ENCODE peak calls at places on chromosomes 3 and 15, in four cellular contexts. X is ovary, D is esophagus squamous epithelium, C is Peyer's patch. U is an unnamed sample. For H3K4me1, the result is how much of the 10 kb centered on the place peaks cover.

GRCh38 chr3:141643391-141643790 is 94.7 kb upstream of the RNF7 start:
- DNase-seq in X (no peak), D (no peak), C (no peak), U (no peak)

GRCh38 chr3:54358327-54358726 is 236.0 kb downstream of the CACNA2D3 start:
- DNase-seq in X (peak), D (no peak), C (no peak), U (no peak)

GRCh38 chr3:8561365-8561764 is 59.7 kb downstream of the LMCD1 start:
- DNase-seq in X (peak), D (no peak), C (no peak), U (no peak)

GRCh38 chr3:126284258-126284904 is 72.8 kb downstream of the KLF15 start:
- DNase-seq in X (no peak), D (no peak), C (no peak), U (no peak)

GRCh38 chr3:193572426-193572908 is 17.8 kb upstream of the ATP13A4 start:
- DNase-seq in X (peak), D (no peak), C (no peak), U (no peak)

GRCh38 chr3:28322464-28322863 is 26.1 kb upstream of the ZCWPW2 start:
- DNase-seq in X (no peak), D (no peak), C (no peak), U (no peak)

GRCh38 chr3:62039584-62039983 is 333.8 kb downstream of the FEZF2 start:
- DNase-seq in X (no peak), D (no peak), C (no peak), U (no peak)

GRCh38 chr15:70400766-70401541 is 303.2 kb upstream of the TLE3 start:
- DNase-seq in X (no peak), D (no peak), C (no peak), U (no peak)

GRCh38 chr3:124509884-124510283 is 220.4 kb upstream of the UMPS start:
- DNase-seq in X (no peak), D (no peak), C (no peak), U (no peak)

GRCh38 chr3:15434756-15435155 is 7.4 kb downstream of the EAF1 start:
- DNase-seq in X (no peak), D (no peak), C (no peak), U (no peak)

GRCh38 chr3:172591876-172592771 is 68.9 kb upstream of the TNFSF10 start:
- DNase-seq in X (no peak), D (no peak), C (peak), U (no peak)

GRCh38 chr3:5011555-5012256 is 32.5 kb downstream of the BHLHE40 start:
- DNase-seq in X (no peak), D (no peak), C (no peak), U (peak)
- H3K4me1 ChIP-seq in X (under half), D (under half), C (under half), U (half or more)

GRCh38 chr15:26260517-26261133 is 397.5 kb upstream of the ATP10A start:
- DNase-seq in X (no peak), D (no peak), C (no peak), U (no peak)
- TF ChIP-seq POLR2A in X (no peak), D (no peak), C (no peak), U (no peak)

GRCh38 chr3:33911525-33912322 is 113.3 kb downstream of the PDCD6IP start:
- DNase-seq in X (no peak), D (no peak), C (no peak), U (no peak)

GRCh38 chr3:33909547-33909946 is 111.1 kb downstream of the PDCD6IP start:
- DNase-seq in X (no peak), D (no peak), C (no peak), U (no peak)

GRCh38 chr3:33908209-33908851 is 109.9 kb downstream of the PDCD6IP start:
- DNase-seq in X (no peak), D (no peak), C (no peak), U (no peak)
- H3K27ac ChIP-seq in X (no peak), D (no peak), C (no peak), U (no peak)

GRCh38 chr3:188442430-188442829 is 288.5 kb downstream of the LPP start:
- DNase-seq in X (no peak), D (no peak), C (no peak), U (no peak)
- H3K4me1 ChIP-seq in X (under half), D (under half), C (under half), U (half or more)

GRCh38 chr3:46538803-46539442 is 27.2 kb downstream of the LRRC2 start:
- DNase-seq in X (no peak), D (peak), C (peak), U (peak)
- TF ChIP-seq POLR2A in X (no peak), D (no peak), C (no peak), U (no peak)

GRCh38 chr3:43612439-43612838 is 9.4 kb downstream of the ANO10 start:
- DNase-seq in X (no peak), D (no peak), C (no peak), U (no peak)
- H3K27ac ChIP-seq in X (no peak), D (no peak), C (peak), U (no peak)

DNA sequence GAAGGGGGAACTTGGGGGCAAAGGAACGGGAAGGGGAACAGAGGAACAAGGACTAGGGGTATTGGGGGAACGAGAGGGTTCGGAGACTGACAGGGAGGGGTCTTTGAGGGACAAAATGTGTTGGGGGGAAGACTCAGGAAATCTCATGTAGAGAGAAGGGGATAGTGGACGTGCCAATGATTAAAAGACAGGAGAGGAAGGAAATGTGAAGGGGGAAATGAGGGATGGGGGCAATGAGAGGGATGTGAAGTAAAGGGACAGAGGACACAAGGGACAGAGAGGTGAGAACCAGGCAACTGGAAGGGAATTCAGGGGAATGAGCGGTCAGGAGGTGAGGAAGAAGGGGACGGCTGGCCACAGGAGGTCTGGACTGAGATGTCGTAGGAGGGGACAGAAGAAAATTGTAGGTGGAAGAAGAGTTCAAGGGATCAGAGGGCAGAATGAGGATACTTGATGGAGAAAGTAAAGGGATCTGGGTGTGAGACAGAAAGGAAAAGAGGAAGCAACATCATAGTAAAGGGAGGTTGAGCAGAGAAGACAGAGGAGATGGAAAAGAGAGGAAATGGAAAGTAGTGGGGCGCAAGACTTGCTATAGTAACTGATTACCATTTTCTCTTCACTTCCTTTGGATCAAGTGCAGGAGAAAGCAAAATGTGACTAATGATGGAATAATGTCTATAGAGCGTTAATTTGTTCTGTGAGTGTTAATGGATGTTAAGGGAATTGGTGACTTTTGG is 717 bp downstream of the RAB8B start:
- DNase-seq in X (no peak), D (no peak), C (no peak), U (no peak)
- H3K4me1 ChIP-seq in X (under half), D (under half), C (under half), U (half or more)